ENCODE peak calls at places on chromosomes 3 and 15, in four cellular contexts. One of them, this sample, is unnamed.

GRCh38 chr15:48861813-48862431 is 16.0 kb upstream of the EID1 start:
- DNase-seq in A549: peak
- DNase-seq in K562: peak
- DNase-seq in HepG2: peak
- DNase-seq in this sample: peak

GRCh38 chr15:76349301-76350070 is 12.9 kb downstream of the ISL2 start:
- DNase-seq in A549: no peak
- DNase-seq in K562: no peak
- DNase-seq in HepG2: no peak
- DNase-seq in this sample: no peak

GRCh38 chr3:125156491-125156890 is 56.1 kb downstream of the SLC12A8 start:
- DNase-seq in A549: no peak
- DNase-seq in K562: no peak
- DNase-seq in HepG2: no peak
- DNase-seq in this sample: no peak

GRCh38 chr3:143769663-143770062 is 78.6 kb downstream of the SLC9A9 start:
- DNase-seq in A549: no peak
- DNase-seq in K562: no peak
- DNase-seq in HepG2: no peak
- DNase-seq in this sample: no peak

GRCh38 chr3:33942483-33943150 is 144.2 kb downstream of the PDCD6IP start:
- DNase-seq in A549: no peak
- DNase-seq in K562: peak
- DNase-seq in HepG2: no peak
- DNase-seq in this sample: no peak

GRCh38 chr3:127180859-127181258 is 12.1 kb upstream of the PRR23E start:
- DNase-seq in A549: no peak
- DNase-seq in K562: no peak
- DNase-seq in HepG2: no peak
- DNase-seq in this sample: no peak

GRCh38 chr3:46110701-46111493 is 83.6 kb upstream of the XCR1 start:
- DNase-seq in A549: peak
- DNase-seq in K562: peak
- DNase-seq in HepG2: no peak
- DNase-seq in this sample: peak

GRCh38 chr15:68379759-68380290 is 52.1 kb downstream of the ITGA11 start:
- DNase-seq in A549: no peak
- DNase-seq in K562: no peak
- DNase-seq in HepG2: no peak
- DNase-seq in this sample: no peak

GRCh38 chr3:128698211-128699011 is 27.6 kb upstream of the RAB7A start:
- DNase-seq in A549: peak
- DNase-seq in K562: no peak
- DNase-seq in HepG2: no peak
- DNase-seq in this sample: peak

GRCh38 chr3:168134931-168135330 is 39.2 kb upstream of the GOLIM4 start:
- DNase-seq in A549: no peak
- DNase-seq in K562: no peak
- DNase-seq in HepG2: no peak
- DNase-seq in this sample: no peak

GRCh38 chr3:67819447-67819846 is 165.0 kb upstream of the SUCLG2 start:
- DNase-seq in A549: peak
- DNase-seq in K562: peak
- DNase-seq in HepG2: no peak
- DNase-seq in this sample: peak

GRCh38 chr3:127266186-127266585 is 21.7 kb downstream of the PRR20G start:
- DNase-seq in A549: no peak
- DNase-seq in K562: no peak
- DNase-seq in HepG2: no peak
- DNase-seq in this sample: no peak

GRCh38 chr3:3772920-3773319 is 26.3 kb upstream of the LRRN1 start:
- DNase-seq in A549: no peak
- DNase-seq in K562: no peak
- DNase-seq in HepG2: no peak
- DNase-seq in this sample: no peak

GRCh38 chr15:85750319-85750806 is 44.4 kb downstream of the KLHL25 start:
- DNase-seq in A549: no peak
- DNase-seq in K562: no peak
- DNase-seq in HepG2: no peak
- DNase-seq in this sample: peak

GRCh38 chr3:147419062-147419701 is 10.0 kb downstream of the ZIC1 start:
- DNase-seq in A549: no peak
- DNase-seq in K562: peak
- DNase-seq in HepG2: no peak
- DNase-seq in this sample: no peak

GRCh38 chr15:75578206-75578947 is 738 bp downstream of the PTPN9 start:
- DNase-seq in A549: peak
- DNase-seq in K562: peak
- DNase-seq in HepG2: no peak
- DNase-seq in this sample: peak

GRCh38 chr15:61794276-61794675 is 266.0 kb downstream of the VPS13C start:
- DNase-seq in A549: no peak
- DNase-seq in K562: no peak
- DNase-seq in HepG2: no peak
- DNase-seq in this sample: no peak

DNA sequence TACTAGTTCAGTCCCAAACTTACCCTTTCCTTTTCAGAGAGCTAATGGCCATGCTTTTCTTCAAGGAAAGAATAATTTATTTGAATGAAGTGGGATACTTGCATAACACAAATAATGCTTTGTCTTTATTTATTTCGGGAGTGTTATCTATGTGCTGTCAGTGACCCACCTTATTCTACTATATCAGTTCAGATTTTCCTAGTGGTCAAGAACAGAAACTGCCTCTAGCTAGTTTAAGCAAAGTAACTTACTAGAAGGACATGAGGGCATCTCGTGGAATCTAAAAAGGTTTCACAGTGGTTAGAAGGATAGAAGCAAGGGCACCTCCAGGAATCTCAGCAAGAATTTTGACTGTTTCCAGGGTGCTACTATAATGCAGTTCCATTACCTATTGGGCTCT is 3.8 kb upstream of the TIMMDC1 start:
- DNase-seq in A549: no peak
- DNase-seq in K562: no peak
- DNase-seq in HepG2: no peak
- DNase-seq in this sample: no peak
- TF ChIP-seq CTCF in A549: no peak
- TF ChIP-seq CTCF in K562: no peak
- TF ChIP-seq CTCF in HepG2: no peak
- TF ChIP-seq CTCF in this sample: no peak

GRCh38 chr15:83657549-83657948 is 3.6 kb downstream of the ADAMTSL3 start:
- DNase-seq in A549: peak
- DNase-seq in K562: peak
- DNase-seq in HepG2: no peak
- DNase-seq in this sample: peak

GRCh38 chr15:83658406-83658805 is 4.5 kb downstream of the ADAMTSL3 start:
- DNase-seq in A549: no peak
- DNase-seq in K562: no peak
- DNase-seq in HepG2: no peak
- DNase-seq in this sample: no peak

GRCh38 chr15:83655237-83655616 is 1.3 kb downstream of the ADAMTSL3 start:
- DNase-seq in A549: no peak
- DNase-seq in K562: no peak
- DNase-seq in HepG2: no peak
- DNase-seq in this sample: no peak

GRCh38 chr15:83656192-83656591 is 2.3 kb downstream of the ADAMTSL3 start:
- DNase-seq in A549: no peak
- DNase-seq in K562: no peak
- DNase-seq in HepG2: peak
- DNase-seq in this sample: no peak

GRCh38 chr15:83656943-83657528 is 3.1 kb downstream of the ADAMTSL3 start:
- DNase-seq in A549: no peak
- DNase-seq in K562: no peak
- DNase-seq in HepG2: peak
- DNase-seq in this sample: no peak
- TF ChIP-seq POLR2A in A549: no peak
- TF ChIP-seq POLR2A in K562: no peak
- TF ChIP-seq POLR2A in HepG2: no peak
- TF ChIP-seq POLR2A in this sample: no peak

DNA sequence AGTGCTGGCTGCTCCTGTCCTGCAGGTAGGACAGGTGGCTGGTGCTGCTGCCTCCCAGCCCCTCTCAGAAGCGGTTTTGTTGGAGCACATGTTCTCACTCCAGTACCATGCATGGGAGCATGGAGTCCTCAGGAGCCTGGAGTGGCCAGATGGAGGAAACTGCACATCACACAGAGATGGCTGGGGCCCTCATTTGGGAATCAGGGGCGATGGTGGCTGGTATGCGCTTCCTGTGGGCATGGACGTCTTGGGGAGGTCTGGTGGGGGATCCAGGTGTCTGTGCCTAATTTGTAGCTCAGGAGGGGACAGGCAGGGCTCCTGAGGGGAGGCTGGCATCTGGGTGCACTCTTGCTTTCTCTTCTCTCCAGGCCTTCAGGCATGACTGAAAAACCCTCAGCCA is 168.2 kb downstream of the KLF13 start:
- DNase-seq in A549: no peak
- DNase-seq in K562: no peak
- DNase-seq in HepG2: no peak
- DNase-seq in this sample: no peak
- TF ChIP-seq MYC in A549: no peak
- TF ChIP-seq MYC in K562: no peak
- TF ChIP-seq MYC in HepG2: no peak
- TF ChIP-seq MYC in this sample: no peak

DNA sequence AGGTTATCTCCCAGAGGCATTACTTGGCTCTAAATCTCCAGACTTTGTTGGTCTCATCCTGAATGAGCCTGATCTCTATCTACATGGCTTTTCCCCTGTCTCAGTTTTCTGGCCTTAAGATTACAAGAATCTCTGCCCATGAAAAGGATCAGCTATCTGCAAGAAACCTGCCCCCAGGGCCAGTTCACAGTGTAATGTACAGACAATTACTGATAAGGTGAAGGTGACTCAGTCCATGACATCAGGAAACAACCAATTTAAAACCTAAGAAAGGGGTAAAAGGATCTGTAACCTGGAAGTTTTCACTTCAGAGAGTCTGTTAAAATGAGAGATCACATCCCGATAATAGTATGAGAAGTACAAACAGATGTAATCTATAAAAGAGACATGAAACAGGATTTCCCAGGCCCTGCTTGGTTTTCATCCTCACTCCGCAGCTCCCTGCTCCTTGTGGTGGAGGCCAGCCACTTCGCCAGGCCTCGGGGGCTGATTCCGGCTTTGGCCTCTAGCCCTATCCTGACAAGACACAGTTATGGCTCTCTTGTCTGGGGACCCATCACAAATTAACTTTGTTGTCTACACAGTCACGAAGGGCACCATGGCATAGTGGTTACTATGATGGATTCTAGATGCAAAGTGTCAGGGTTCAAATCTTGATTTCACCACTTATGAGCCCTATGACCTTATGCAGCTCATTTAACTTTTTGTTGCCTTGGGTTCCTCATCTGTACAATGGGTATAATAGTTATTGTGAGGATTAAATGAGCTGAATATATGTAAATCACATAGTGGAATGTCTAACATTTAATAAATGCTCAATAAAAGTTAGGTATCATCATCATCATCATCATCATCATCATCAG is 137.0 kb downstream of the THSD4 start:
- DNase-seq in A549: peak
- DNase-seq in K562: peak
- DNase-seq in HepG2: no peak
- DNase-seq in this sample: no peak
- TF ChIP-seq CTCF in A549: no peak
- TF ChIP-seq CTCF in K562: no peak
- TF ChIP-seq CTCF in HepG2: no peak
- TF ChIP-seq CTCF in this sample: no peak

GRCh38 chr15:80404057-80404718 is at the start of gene ARNT2:
- DNase-seq in A549: peak
- DNase-seq in K562: no peak
- DNase-seq in HepG2: no peak
- DNase-seq in this sample: no peak
- TF ChIP-seq POLR2A in A549: peak
- TF ChIP-seq POLR2A in K562: no peak
- TF ChIP-seq POLR2A in HepG2: no peak
- TF ChIP-seq POLR2A in this sample: no peak

GRCh38 chr3:49339947-49340800 is at the start of gene USP4:
- DNase-seq in A549: peak
- DNase-seq in K562: peak
- DNase-seq in HepG2: peak
- DNase-seq in this sample: peak

GRCh38 chr3:49346797-49347251 is 7.0 kb upstream of the USP4 start:
- DNase-seq in A549: no peak
- DNase-seq in K562: no peak
- DNase-seq in HepG2: no peak
- DNase-seq in this sample: peak

GRCh38 chr3:49339593-49339946 is 283 bp downstream of the USP4 start:
- DNase-seq in A549: peak
- DNase-seq in K562: peak
- DNase-seq in HepG2: peak
- DNase-seq in this sample: no peak

GRCh38 chr3:49341996-49342395 is 2.1 kb upstream of the USP4 start:
- DNase-seq in A549: no peak
- DNase-seq in K562: no peak
- DNase-seq in HepG2: no peak
- DNase-seq in this sample: no peak

DNA sequence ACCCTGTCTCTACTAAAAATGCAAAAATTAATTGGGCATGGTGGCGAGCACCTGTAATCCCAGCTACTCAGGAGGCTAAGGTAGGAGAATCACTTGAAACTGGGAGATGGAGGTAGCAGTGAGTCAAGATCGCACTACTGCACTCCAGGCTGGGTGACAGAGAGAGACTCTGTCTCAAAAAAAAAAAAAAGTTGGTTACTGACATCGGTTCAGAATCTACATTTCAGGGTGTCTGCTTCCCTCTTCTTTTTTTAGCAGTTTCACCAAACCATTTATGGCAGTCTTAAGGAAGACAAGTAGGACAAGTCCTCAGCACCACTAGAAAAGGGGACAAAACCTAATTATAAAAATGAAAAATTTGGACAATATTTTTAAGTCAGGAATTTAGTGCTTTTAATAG is 3.3 kb upstream of the USP4 start:
- DNase-seq in A549: no peak
- DNase-seq in K562: no peak
- DNase-seq in HepG2: no peak
- DNase-seq in this sample: peak
- TF ChIP-seq MYC in A549: no peak
- TF ChIP-seq MYC in K562: no peak
- TF ChIP-seq MYC in HepG2: no peak
- TF ChIP-seq MYC in this sample: no peak

DNA sequence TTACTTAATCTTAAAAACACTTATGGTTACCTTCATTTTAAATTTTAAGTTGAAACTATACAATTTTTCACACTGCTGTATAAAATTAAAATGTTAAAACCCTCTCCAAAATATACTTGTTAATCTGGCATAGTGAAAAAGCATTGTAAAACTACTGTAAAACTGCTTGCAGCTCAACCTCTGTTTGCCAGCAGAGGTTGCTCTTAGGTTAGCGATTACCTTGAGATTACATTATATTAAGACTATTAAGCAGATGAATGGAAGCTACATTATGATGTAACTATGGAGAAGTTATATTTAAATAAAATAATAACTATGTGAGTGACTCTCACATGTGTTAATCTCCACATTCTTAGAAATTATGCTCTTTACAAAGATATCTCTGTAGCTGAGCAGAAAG is 143.6 kb upstream of the SLITRK3 start:
- DNase-seq in A549: peak
- DNase-seq in K562: no peak
- DNase-seq in HepG2: no peak
- DNase-seq in this sample: no peak
- TF ChIP-seq CTCF in A549: peak
- TF ChIP-seq CTCF in K562: no peak
- TF ChIP-seq CTCF in HepG2: no peak
- TF ChIP-seq CTCF in this sample: no peak

GRCh38 chr3:15346516-15346915 is 14.1 kb upstream of the SH3BP5 start:
- DNase-seq in A549: no peak
- DNase-seq in K562: no peak
- DNase-seq in HepG2: no peak
- DNase-seq in this sample: no peak
- TF ChIP-seq POLR2A in A549: no peak
- TF ChIP-seq POLR2A in K562: no peak
- TF ChIP-seq POLR2A in HepG2: no peak
- TF ChIP-seq POLR2A in this sample: no peak

This sample was measured in NB4.